ENCODE peak calls at places on chromosomes 1 and 21, in seven cellular contexts. One of them, this sample, is unnamed. For H3K9me3, the result is how much of the 10 kb centered on the place peaks cover.

GRCh38 chr1:43522776-43523480 is 7.8 kb upstream of the PTPRF start:
- DNase-seq in neural progenitor cell: no peak
- DNase-seq in GM12878: no peak
- DNase-seq in SK-N-SH: no peak
- DNase-seq in mesenchymal stem cell: peak
- DNase-seq in fibroblast of lung: peak
- DNase-seq in H1: no peak
- DNase-seq in this sample: peak

GRCh38 chr1:166920561-166921475 is 44.8 kb upstream of the TADA1 start:
- DNase-seq in neural progenitor cell: peak
- DNase-seq in H1: peak
- DNase-seq in mesenchymal stem cell: peak
- DNase-seq in SK-N-SH: peak
- DNase-seq in fibroblast of lung: no peak
- DNase-seq in GM12878: no peak
- DNase-seq in this sample: peak

GRCh38 chr1:72177711-72178110 is 104.6 kb downstream of the NEGR1 start:
- DNase-seq in mesenchymal stem cell: peak
- DNase-seq in SK-N-SH: no peak
- DNase-seq in H1: no peak
- DNase-seq in GM12878: no peak
- DNase-seq in neural progenitor cell: no peak
- DNase-seq in fibroblast of lung: peak
- DNase-seq in this sample: no peak

GRCh38 chr1:207084701-207085180 is 3.9 kb upstream of the C4BPB start:
- DNase-seq in GM12878: no peak
- DNase-seq in neural progenitor cell: peak
- DNase-seq in mesenchymal stem cell: peak
- DNase-seq in fibroblast of lung: peak
- DNase-seq in H1: peak
- DNase-seq in SK-N-SH: peak
- DNase-seq in this sample: no peak

GRCh38 chr1:20078711-20079110 is 8.7 kb downstream of the PLA2G5 start:
- DNase-seq in mesenchymal stem cell: no peak
- DNase-seq in H1: no peak
- DNase-seq in fibroblast of lung: no peak
- DNase-seq in neural progenitor cell: no peak
- DNase-seq in SK-N-SH: no peak
- DNase-seq in GM12878: no peak
- DNase-seq in this sample: no peak

GRCh38 chr1:243287652-243288051 is 31.8 kb downstream of the SDCCAG8 start:
- DNase-seq in neural progenitor cell: no peak
- DNase-seq in SK-N-SH: no peak
- DNase-seq in H1: no peak
- DNase-seq in mesenchymal stem cell: peak
- DNase-seq in GM12878: peak
- DNase-seq in fibroblast of lung: peak
- DNase-seq in this sample: peak

GRCh38 chr1:226129230-226129629 is 57.3 kb downstream of the ACBD3 start:
- DNase-seq in fibroblast of lung: no peak
- DNase-seq in GM12878: no peak
- DNase-seq in mesenchymal stem cell: no peak
- DNase-seq in H1: no peak
- DNase-seq in SK-N-SH: no peak
- DNase-seq in neural progenitor cell: no peak
- DNase-seq in this sample: no peak

GRCh38 chr1:27193194-27193593 is 38.3 kb upstream of the SLC9A1 start:
- DNase-seq in neural progenitor cell: no peak
- DNase-seq in GM12878: no peak
- DNase-seq in fibroblast of lung: no peak
- DNase-seq in H1: no peak
- DNase-seq in SK-N-SH: no peak
- DNase-seq in mesenchymal stem cell: no peak
- DNase-seq in this sample: no peak

GRCh38 chr1:26500488-26501175 is 28.4 kb downstream of the HMGN2 start:
- DNase-seq in H1: peak
- DNase-seq in mesenchymal stem cell: peak
- DNase-seq in fibroblast of lung: peak
- DNase-seq in SK-N-SH: peak
- DNase-seq in neural progenitor cell: peak
- DNase-seq in GM12878: peak
- DNase-seq in this sample: peak

DNA sequence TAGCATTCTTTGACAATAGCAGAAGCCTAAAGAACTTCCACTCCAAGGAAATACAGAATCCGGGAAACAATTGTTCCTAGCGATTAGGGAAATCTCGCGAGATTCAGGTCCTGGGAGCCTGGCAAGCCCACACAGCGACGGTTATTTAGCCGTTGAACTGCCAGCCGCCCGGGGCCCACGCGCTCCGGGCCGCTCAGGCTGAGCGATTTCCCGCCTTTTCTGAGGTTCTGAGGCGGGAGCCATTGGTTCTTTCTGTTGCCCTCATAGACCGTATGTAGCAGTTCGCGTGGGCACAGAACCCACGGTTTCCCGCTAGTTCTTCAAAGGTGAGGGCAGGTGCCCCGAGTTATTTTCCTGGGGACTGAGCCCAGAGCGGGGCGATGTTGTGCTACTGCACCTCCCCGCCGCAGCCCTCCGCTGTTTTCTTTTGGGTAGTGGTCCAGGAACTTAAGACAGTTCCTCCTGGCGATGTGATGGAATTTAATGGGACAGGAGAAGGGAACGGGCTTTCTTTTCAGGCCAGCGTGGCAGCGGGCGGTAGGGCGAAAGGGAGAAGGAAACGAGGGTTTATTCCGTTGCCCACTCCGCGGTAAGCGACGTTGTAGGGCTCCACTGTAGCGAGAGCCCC is at the start of gene SYCP1:
- DNase-seq in GM12878: no peak
- DNase-seq in H1: no peak
- DNase-seq in mesenchymal stem cell: no peak
- DNase-seq in neural progenitor cell: peak
- DNase-seq in fibroblast of lung: no peak
- DNase-seq in SK-N-SH: peak
- DNase-seq in this sample: no peak
- H2AFZ ChIP-seq in GM12878: no peak
- H2AFZ ChIP-seq in H1: peak
- H2AFZ ChIP-seq in mesenchymal stem cell: no peak
- H2AFZ ChIP-seq in neural progenitor cell: peak
- H2AFZ ChIP-seq in fibroblast of lung: no peak
- H2AFZ ChIP-seq in SK-N-SH: peak
- H2AFZ ChIP-seq in this sample: peak

GRCh38 chr21:27586326-27586725 is 619.4 kb upstream of the ADAMTS5 start:
- DNase-seq in H1: no peak
- DNase-seq in mesenchymal stem cell: peak
- DNase-seq in neural progenitor cell: no peak
- DNase-seq in fibroblast of lung: peak
- DNase-seq in SK-N-SH: no peak
- DNase-seq in GM12878: no peak
- DNase-seq in this sample: no peak
- H3K9me3 ChIP-seq in H1: under half
- H3K9me3 ChIP-seq in mesenchymal stem cell: under half
- H3K9me3 ChIP-seq in neural progenitor cell: under half
- H3K9me3 ChIP-seq in fibroblast of lung: under half
- H3K9me3 ChIP-seq in SK-N-SH: under half
- H3K9me3 ChIP-seq in GM12878: under half
- H3K9me3 ChIP-seq in this sample: under half

GRCh38 chr1:192545781-192546521 is 29.6 kb upstream of the RGS1 start:
- DNase-seq in neural progenitor cell: no peak
- DNase-seq in H1: no peak
- DNase-seq in SK-N-SH: no peak
- DNase-seq in GM12878: peak
- DNase-seq in fibroblast of lung: no peak
- DNase-seq in mesenchymal stem cell: no peak
- DNase-seq in this sample: no peak

GRCh38 chr1:192546596-192547199 is 28.9 kb upstream of the RGS1 start:
- DNase-seq in neural progenitor cell: no peak
- DNase-seq in H1: no peak
- DNase-seq in fibroblast of lung: peak
- DNase-seq in GM12878: no peak
- DNase-seq in SK-N-SH: no peak
- DNase-seq in mesenchymal stem cell: no peak
- DNase-seq in this sample: peak

GRCh38 chr1:192539450-192540132 is 36.0 kb upstream of the RGS1 start:
- DNase-seq in fibroblast of lung: peak
- DNase-seq in neural progenitor cell: peak
- DNase-seq in GM12878: no peak
- DNase-seq in SK-N-SH: peak
- DNase-seq in mesenchymal stem cell: peak
- DNase-seq in H1: no peak
- DNase-seq in this sample: peak

GRCh38 chr1:192544983-192545393 is 30.6 kb upstream of the RGS1 start:
- DNase-seq in mesenchymal stem cell: peak
- DNase-seq in SK-N-SH: no peak
- DNase-seq in H1: no peak
- DNase-seq in neural progenitor cell: no peak
- DNase-seq in GM12878: peak
- DNase-seq in fibroblast of lung: peak
- DNase-seq in this sample: no peak

GRCh38 chr1:192543445-192543844 is 32.1 kb upstream of the RGS1 start:
- DNase-seq in mesenchymal stem cell: no peak
- DNase-seq in SK-N-SH: no peak
- DNase-seq in H1: no peak
- DNase-seq in GM12878: no peak
- DNase-seq in fibroblast of lung: no peak
- DNase-seq in neural progenitor cell: no peak
- DNase-seq in this sample: no peak
- H2AFZ ChIP-seq in mesenchymal stem cell: no peak
- H2AFZ ChIP-seq in SK-N-SH: no peak
- H2AFZ ChIP-seq in H1: peak
- H2AFZ ChIP-seq in GM12878: no peak
- H2AFZ ChIP-seq in fibroblast of lung: no peak
- H2AFZ ChIP-seq in neural progenitor cell: no peak
- H2AFZ ChIP-seq in this sample: no peak

DNA sequence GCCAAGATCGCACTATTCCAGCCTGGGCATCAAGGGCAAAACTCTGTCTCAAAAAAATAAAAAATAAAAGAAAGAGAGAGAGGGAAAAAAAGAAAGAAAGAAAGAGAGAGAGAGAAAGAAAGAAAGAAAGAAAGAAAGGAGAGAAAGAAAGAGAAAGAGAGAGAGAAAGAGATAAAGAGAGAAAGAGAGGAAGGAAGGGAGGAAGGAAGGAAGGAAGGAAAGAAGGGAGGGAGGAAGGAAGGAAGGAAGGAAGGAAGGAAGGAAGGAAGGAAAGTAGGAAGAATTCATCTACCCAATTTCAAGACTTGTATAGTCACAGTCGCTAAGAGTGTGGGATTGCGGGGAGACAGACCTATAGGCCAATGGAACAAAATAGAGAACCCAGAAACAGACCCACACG is 290.6 kb downstream of the NPHP4 start:
- DNase-seq in SK-N-SH: no peak
- DNase-seq in fibroblast of lung: no peak
- DNase-seq in H1: no peak
- DNase-seq in neural progenitor cell: no peak
- DNase-seq in mesenchymal stem cell: no peak
- DNase-seq in GM12878: no peak
- DNase-seq in this sample: no peak
- H3K9me3 ChIP-seq in SK-N-SH: under half
- H3K9me3 ChIP-seq in fibroblast of lung: under half
- H3K9me3 ChIP-seq in H1: under half
- H3K9me3 ChIP-seq in neural progenitor cell: under half
- H3K9me3 ChIP-seq in mesenchymal stem cell: under half
- H3K9me3 ChIP-seq in GM12878: under half
- H3K9me3 ChIP-seq in this sample: under half

DNA sequence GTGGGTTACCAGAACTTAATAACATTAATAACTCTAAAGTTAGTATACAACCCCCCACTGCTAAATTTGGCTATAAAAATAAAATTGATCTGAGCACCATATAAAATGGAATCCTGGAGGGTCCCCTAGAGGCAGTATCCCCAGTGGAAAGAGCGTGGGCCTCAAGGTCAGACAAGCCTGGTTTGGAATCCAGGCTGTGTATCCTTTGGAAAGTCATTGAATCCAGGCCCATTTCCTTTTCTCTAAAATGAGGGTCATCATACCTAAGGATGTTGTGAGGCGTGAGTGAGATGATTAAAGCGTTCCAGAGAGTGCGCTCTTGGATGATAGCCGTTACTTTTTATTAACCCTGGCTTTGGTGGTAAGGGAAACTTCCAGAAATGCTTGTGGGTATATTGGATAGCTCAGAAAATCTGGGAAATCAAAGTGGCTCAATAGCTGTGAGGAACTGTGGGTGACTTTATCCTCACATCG is 671 bp upstream of the ZNF436 start:
- DNase-seq in fibroblast of lung: no peak
- DNase-seq in neural progenitor cell: no peak
- DNase-seq in mesenchymal stem cell: peak
- DNase-seq in H1: no peak
- DNase-seq in SK-N-SH: no peak
- DNase-seq in GM12878: no peak
- DNase-seq in this sample: no peak
- H2AFZ ChIP-seq in fibroblast of lung: no peak
- H2AFZ ChIP-seq in neural progenitor cell: no peak
- H2AFZ ChIP-seq in mesenchymal stem cell: no peak
- H2AFZ ChIP-seq in H1: no peak
- H2AFZ ChIP-seq in SK-N-SH: peak
- H2AFZ ChIP-seq in GM12878: no peak
- H2AFZ ChIP-seq in this sample: peak